ENCODE peak calls at places on chromosomes 6 and 20, in five cellular contexts. A is GF-D8; Q is mucosa of descending colon; S is stimulated activated CD4-positive, alpha-beta T cell treated with anti-CD3 and anti-CD28 coated beads, Interleukin-4, amount 100 ng/mL, for 24 hours; F is tibial artery. B is an unnamed sample.
A peak's percentile ranks its signal among the peaks of the same experiment; 100 is the strongest.

GRCh38 chr6:39855356-39855995 is 63.3 kb downstream of the DAAM2 start:
- DNase-seq in A (no peak), Q (no peak), S (no peak), F (no peak), B (no peak)

GRCh38 chr6:113172531-113172966 is 684.6 kb upstream of the MARCKS start:
- DNase-seq in A (no peak), Q (peak; percentile 41), S (no peak), F (no peak), B (peak; percentile 80)

GRCh38 chr6:92044312-92044711 is 1375.0 kb downstream of the EPHA7 start:
- DNase-seq in A (no peak), Q (no peak), S (no peak), F (no peak), B (no peak)

GRCh38 chr20:8860011-8860495 is 208.8 kb upstream of the PLCB4 start:
- DNase-seq in A (no peak), Q (no peak), S (no peak), F (no peak), B (no peak)

GRCh38 chr20:32396656-32397160 is 38.6 kb downstream of the ASXL1 start:
- DNase-seq in A (no peak), Q (no peak), S (no peak), F (no peak), B (no peak)

GRCh38 chr6:15621203-15622044 is 41.4 kb downstream of the DTNBP1 start:
- DNase-seq in A (peak; percentile 81), Q (peak; percentile 27), S (no peak), F (no peak), B (peak; percentile 59)

GRCh38 chr6:26163733-26164505 is 76.7 kb downstream of the HFE start:
- DNase-seq in A (no peak), Q (peak; percentile 49), S (no peak), F (no peak), B (no peak)

GRCh38 chr20:64230461-64231145 is 24.9 kb upstream of the PCMTD2 start:
- DNase-seq in A (no peak), Q (no peak), S (no peak), F (no peak), B (no peak)

GRCh38 chr20:49186535-49187329 is 1.4 kb downstream of the STAU1 start:
- DNase-seq in A (peak; percentile 52), Q (peak; percentile 84), S (peak; percentile 75), F (peak; percentile 72), B (peak; percentile 60)

GRCh38 chr6:8556370-8557018 is 121.1 kb upstream of the SLC35B3 start:
- DNase-seq in A (no peak), Q (no peak), S (no peak), F (no peak), B (no peak)

GRCh38 chr20:16025084-16025483 is 548.2 kb downstream of the KIF16B start:
- DNase-seq in A (no peak), Q (no peak), S (no peak), F (no peak), B (no peak)

GRCh38 chr6:170286246-170286933 is 4.5 kb downstream of the DLL1 start:
- DNase-seq in A (no peak), Q (peak; percentile 73), S (no peak), F (no peak), B (peak; percentile 44)

GRCh38 chr6:46215213-46215612 is 44.4 kb upstream of the ENPP5 start:
- DNase-seq in A (no peak), Q (no peak), S (no peak), F (no peak), B (no peak)

GRCh38 chr6:43509984-43510826 is at the start of gene LRRC73:
- DNase-seq in A (no peak), Q (peak; percentile 88), S (peak; percentile 79), F (peak; percentile 93), B (peak; percentile 91)

GRCh38 chr6:145214570-145214969 is 520.8 kb downstream of the EPM2A start:
- DNase-seq in A (no peak), Q (peak; percentile 23), S (peak; percentile 4), F (no peak), B (peak; percentile 29)

GRCh38 chr6:167993169-167993568 is 4.3 kb upstream of the KIF25 start:
- DNase-seq in A (no peak), Q (no peak), S (no peak), F (no peak), B (no peak)

GRCh38 chr20:36470482-36471062 is 70.7 kb upstream of the MYL9 start:
- DNase-seq in A (no peak), Q (no peak), S (no peak), F (no peak), B (no peak)

GRCh38 chr20:53609501-53610445 is 16.1 kb upstream of the ZNF217 start:
- DNase-seq in A (peak; percentile 76), Q (peak; percentile 76), S (peak; percentile 71), F (no peak), B (no peak)

GRCh38 chr20:257419-257818 is at the start of gene DEFB132:
- DNase-seq in A (no peak), Q (no peak), S (no peak), F (no peak), B (no peak)

GRCh38 chr6:53793318-53793975 is 1.4 kb upstream of the LRRC1 start:
- DNase-seq in A (no peak), Q (peak; percentile 79), S (peak; percentile 44), F (no peak), B (peak; percentile 73)

GRCh38 chr6:72386324-72386723 is 235.5 kb upstream of the KCNQ5 start:
- DNase-seq in A (no peak), Q (no peak), S (no peak), F (no peak), B (no peak)

B was measured in body of pancreas.